ENCODE peak calls at places on chromosomes 5 and 9, in nine cellular contexts. P, E, D, K, H, S, J, N and Z are unnamed samples.

GRCh38 chr9:133948571-133949485 is 43.3 kb downstream of the VAV2 start:
- DNase-seq in P (no peak), K (no peak), N (no peak), S (peak; percentile 3), J (no peak), H (peak; percentile 17), E (peak; percentile 38), D (no peak), Z (no peak)

GRCh38 chr9:80994892-80995291 is 694.5 kb downstream of the TLE1 start:
- DNase-seq in P (no peak), H (peak; percentile 55), E (no peak), N (no peak), D (peak; percentile 49), J (no peak), S (no peak), K (no peak), Z (no peak)

GRCh38 chr5:135989686-135990085 is 34.9 kb upstream of the LECT2 start:
- DNase-seq in N (no peak), J (no peak), H (no peak), K (no peak), S (no peak), P (no peak), D (no peak), E (no peak), Z (no peak)

GRCh38 chr9:83744206-83744605 is 36.4 kb upstream of the UBQLN1 start:
- DNase-seq in D (no peak), S (no peak), H (no peak), P (no peak), N (no peak), K (no peak), J (no peak), E (no peak), Z (no peak)

GRCh38 chr5:59542841-59543825 is 350.4 kb downstream of the PDE4D start:
- DNase-seq in P (no peak), K (no peak), D (peak; percentile 67), N (no peak), J (no peak), E (peak; percentile 86), S (peak; percentile 49), H (no peak), Z (peak; percentile 16)

GRCh38 chr5:27437594-27438200 is 399.3 kb upstream of the CDH9 start:
- DNase-seq in P (no peak), S (no peak), J (no peak), H (no peak), E (no peak), N (no peak), D (no peak), K (no peak), Z (no peak)

GRCh38 chr9:35954942-35955546 is 2.9 kb downstream of the OR2S2 start:
- DNase-seq in S (no peak), K (peak; percentile 77), H (peak; percentile 90), D (peak; percentile 89), J (peak; percentile 57), N (no peak), P (peak; percentile 42), E (no peak), Z (peak; percentile 78)

GRCh38 chr9:116978155-116978554 is 291.1 kb downstream of the TRIM32 start:
- DNase-seq in E (no peak), S (no peak), N (no peak), P (peak; percentile 34), J (no peak), D (no peak), K (no peak), H (no peak), Z (no peak)

GRCh38 chr5:112685386-112685785 is 52.3 kb upstream of the APC start:
- DNase-seq in H (no peak), J (no peak), N (no peak), P (no peak), K (no peak), S (no peak), E (no peak), D (no peak), Z (no peak)

GRCh38 chr5:39080597-39081204 is 6.5 kb upstream of the RICTOR start:
- DNase-seq in N (no peak), D (peak; percentile 87), J (no peak), E (no peak), K (peak; percentile 57), P (peak; percentile 64), S (no peak), H (peak; percentile 73), Z (peak; percentile 63)

GRCh38 chr5:108461628-108462367 is 79.9 kb upstream of the FBXL17 start:
- DNase-seq in E (no peak), J (peak; percentile 37), N (no peak), D (peak; percentile 64), P (no peak), K (peak; percentile 41), H (peak; percentile 72), S (no peak), Z (no peak)

GRCh38 chr9:34578241-34579096 is 11.1 kb downstream of the CNTFR start:
- DNase-seq in H (peak; percentile 63), D (peak; percentile 60), P (no peak), K (no peak), N (no peak), E (no peak), J (no peak), S (no peak), Z (peak; percentile 86)

DNA sequence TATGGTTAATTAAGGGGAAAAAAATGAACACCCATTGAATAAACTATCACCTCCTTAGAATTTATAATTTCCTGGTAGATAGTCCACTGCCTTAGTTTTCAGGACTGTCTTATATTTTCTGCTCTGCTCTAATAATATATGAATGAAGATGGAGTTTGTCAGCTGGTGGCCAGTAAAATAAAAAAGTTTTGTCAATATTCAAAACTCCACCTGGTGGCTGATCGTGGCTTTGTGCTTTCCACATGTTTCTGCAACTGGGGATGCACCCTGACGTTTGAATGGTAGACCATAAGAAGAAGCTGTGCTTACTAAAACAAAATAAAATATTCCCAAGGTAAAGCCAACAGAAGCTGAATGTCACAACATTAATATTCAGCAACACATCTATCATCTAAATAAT is 286.6 kb upstream of the IZUMO3 start:
- DNase-seq in S (no peak), J (no peak), K (no peak), D (no peak), N (no peak), E (no peak), H (no peak), P (no peak), Z (peak; percentile 36)
- TF ChIP-seq CTCF in S (no peak), J (no peak), K (peak; percentile 58), D (no peak), N (no peak), E (no peak), H (no peak), P (no peak), Z (peak; percentile 63)

DNA sequence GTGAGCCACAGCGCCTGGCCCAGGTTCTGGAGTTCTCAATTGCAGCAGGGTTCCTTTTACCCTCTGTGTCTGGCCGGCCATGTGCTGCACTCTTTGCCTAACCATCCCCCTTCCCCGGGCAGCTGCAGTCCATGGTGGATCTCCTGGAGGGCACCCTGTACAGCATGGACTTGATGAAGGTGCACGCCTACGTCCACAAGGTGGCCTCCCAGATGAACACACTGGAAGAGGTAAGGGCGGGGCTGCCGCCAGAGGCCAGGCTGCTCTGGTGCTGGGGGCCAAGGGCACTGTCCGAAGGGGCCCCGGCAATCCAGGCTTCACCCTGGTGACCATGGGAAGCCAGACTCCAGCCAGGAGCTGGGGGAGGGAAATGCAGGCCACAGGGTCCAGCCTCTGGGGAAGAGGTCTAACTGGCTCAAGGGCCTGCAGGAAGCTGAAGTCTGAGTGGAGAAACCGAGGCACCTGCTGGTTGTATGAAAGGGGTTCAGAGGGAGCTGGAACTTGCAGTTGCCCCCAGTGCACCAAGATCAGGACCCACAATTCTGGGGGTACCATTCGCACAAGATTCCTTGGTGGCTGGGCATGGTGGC is 18.1 kb downstream of the OLFML2A start:
- DNase-seq in N (no peak), J (no peak), K (no peak), S (no peak), D (no peak), H (no peak), P (no peak), E (peak; percentile 75), Z (no peak)
- TF ChIP-seq CTCF in N (no peak), J (no peak), K (peak; percentile 29), S (peak; percentile 40), D (no peak), H (no peak), P (peak; percentile 9), E (peak; percentile 18), Z (no peak)

DNA sequence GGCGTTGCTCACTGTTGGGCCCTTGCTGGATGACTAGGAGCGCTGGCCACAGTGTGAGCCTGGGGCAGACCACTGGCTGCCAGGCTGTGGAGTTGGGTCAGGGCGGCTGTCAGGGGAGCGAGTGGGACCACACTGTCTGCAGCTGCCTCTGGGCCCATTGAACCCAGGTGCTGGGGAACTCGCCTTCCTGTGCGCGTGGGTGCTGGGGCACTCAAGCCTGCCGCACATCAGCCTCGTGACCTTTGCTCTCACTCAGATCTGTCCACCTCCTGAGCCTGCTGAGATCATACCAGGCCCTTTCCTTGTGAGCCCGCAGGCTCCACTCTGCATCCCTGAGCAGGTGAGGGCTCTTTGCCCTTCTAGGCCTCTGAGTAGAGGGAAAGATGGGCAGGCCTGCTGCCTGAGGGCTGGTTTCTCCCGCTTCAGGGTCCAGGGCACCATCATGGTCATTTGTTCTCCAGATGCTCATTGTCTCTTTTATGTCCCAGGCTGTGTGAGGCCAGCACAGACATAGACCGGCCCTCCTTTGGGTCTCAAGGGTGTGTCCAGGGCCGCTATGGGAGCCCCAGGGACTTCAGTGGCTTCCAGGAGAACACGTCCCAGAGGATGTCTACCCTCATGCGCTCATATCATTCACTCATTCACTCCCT is 26.5 kb downstream of the WNK2 start:
- DNase-seq in N (no peak), P (no peak), E (peak; percentile 29), S (no peak), H (no peak), D (no peak), K (no peak), J (no peak), Z (no peak)
- TF ChIP-seq CTCF in N (no peak), P (no peak), E (no peak), S (no peak), H (no peak), D (no peak), K (no peak), J (no peak), Z (no peak)

GRCh38 chr9:89464991-89465390 is 32.9 kb downstream of the SEMA4D start:
- DNase-seq in K (no peak), J (no peak), H (no peak), S (no peak), D (no peak), E (no peak), P (no peak), N (no peak), Z (no peak)
- TF ChIP-seq CTCF in K (no peak), J (no peak), H (no peak), S (no peak), D (no peak), E (no peak), P (no peak), N (no peak), Z (no peak)

GRCh38 chr5:34944460-34945047 is 15.2 kb downstream of the DNAJC21 start:
- DNase-seq in K (no peak), S (no peak), E (no peak), N (no peak), H (no peak), D (no peak), J (no peak), P (no peak), Z (no peak)
- TF ChIP-seq CTCF in K (no peak), S (no peak), E (no peak), N (no peak), H (no peak), D (no peak), J (no peak), P (no peak), Z (no peak)